ENCODE peak calls at places on chromosome 9, in seven cellular contexts. A is H1, B is GM12878, W is SK-N-SH, Q is HepG2, N is HCT116, C is K562. E is an unnamed sample.
A peak's percentile ranks its signal among the peaks of the same experiment; 100 is the strongest.

GRCh38 chr9:34636791-34637355 is 714 bp downstream of the SIGMAR1 start:
- DNase-seq in A (no peak), B (no peak), W (no peak), Q (no peak), N (no peak), C (no peak), E (no peak)

GRCh38 chr9:8733096-8733954 is 933.7 kb upstream of the DMAC1 start:
- DNase-seq in A (no peak), B (no peak), W (no peak), Q (no peak), N (no peak), C (no peak), E (peak; percentile 22)

GRCh38 chr9:28688172-28688571 is 1114.9 kb upstream of the C9orf72 start:
- DNase-seq in A (no peak), B (no peak), W (no peak), Q (no peak), N (no peak), C (no peak), E (no peak)

GRCh38 chr9:124110307-124110915 is 98.8 kb downstream of the LHX2 start:
- DNase-seq in A (peak; percentile 91), B (no peak), W (no peak), Q (peak; percentile 33), N (no peak), C (peak; percentile 66), E (peak; percentile 93)

GRCh38 chr9:121727295-121728028 is 76.0 kb downstream of the DAB2IP start:
- DNase-seq in A (no peak), B (no peak), W (no peak), Q (no peak), N (no peak), C (no peak), E (no peak)

GRCh38 chr9:132078369-132079356 is 1.0 kb downstream of the MED27 start:
- DNase-seq in A (no peak), B (no peak), W (peak; percentile 62), Q (no peak), N (no peak), C (peak; percentile 60), E (no peak)

GRCh38 chr9:4678679-4679267 is 596 bp upstream of the CDC37L1 start:
- DNase-seq in A (no peak), B (no peak), W (peak; percentile 28), Q (peak; percentile 41), N (no peak), C (no peak), E (peak; percentile 15)

GRCh38 chr9:137670391-137671195 is 51.8 kb downstream of the EHMT1 start:
- DNase-seq in A (peak; percentile 69), B (no peak), W (no peak), Q (peak; percentile 85), N (no peak), C (peak; percentile 80), E (peak; percentile 79)

GRCh38 chr9:137320555-137321384 is 18.7 kb upstream of the NRARP start:
- DNase-seq in A (peak; percentile 64), B (no peak), W (peak; percentile 42), Q (no peak), N (no peak), C (peak; percentile 9), E (no peak)

GRCh38 chr9:95157491-95158151 is 159.9 kb downstream of the FANCC start:
- DNase-seq in A (no peak), B (peak; percentile 40), W (peak; percentile 53), Q (peak; percentile 57), N (no peak), C (no peak), E (no peak)

GRCh38 chr9:16304301-16304700 is 566.2 kb downstream of the BNC2 start:
- DNase-seq in A (no peak), B (no peak), W (no peak), Q (no peak), N (no peak), C (no peak), E (no peak)

GRCh38 chr9:137972355-137972987 is 94.9 kb downstream of the CACNA1B start:
- DNase-seq in A (peak; percentile 38), B (no peak), W (peak; percentile 8), Q (no peak), N (no peak), C (no peak), E (no peak)

GRCh38 chr9:125635888-125636287 is 71.1 kb downstream of the MAPKAP1 start:
- DNase-seq in A (no peak), B (no peak), W (no peak), Q (peak; percentile 12), N (no peak), C (no peak), E (no peak)

GRCh38 chr9:110659891-110660541 is 8.6 kb upstream of the MUSK start:
- DNase-seq in A (no peak), B (no peak), W (peak; percentile 32), Q (no peak), N (no peak), C (no peak), E (no peak)

GRCh38 chr9:110650991-110651411 is 17.6 kb upstream of the MUSK start:
- DNase-seq in A (no peak), B (no peak), W (no peak), Q (no peak), N (no peak), C (no peak), E (no peak)

GRCh38 chr9:110650261-110650660 is 18.3 kb upstream of the MUSK start:
- DNase-seq in A (no peak), B (no peak), W (no peak), Q (no peak), N (no peak), C (no peak), E (no peak)

GRCh38 chr9:110655723-110656641 is 12.6 kb upstream of the MUSK start:
- DNase-seq in A (no peak), B (no peak), W (no peak), Q (no peak), N (no peak), C (no peak), E (no peak)
- TF ChIP-seq JUND in A (no peak), B (no peak), W (no peak), Q (no peak), N (no peak), C (no peak), E (no peak)

GRCh38 chr9:99167694-99168093 is 54.0 kb downstream of the ALG2 start:
- DNase-seq in A (no peak), B (no peak), W (no peak), Q (no peak), N (no peak), C (no peak), E (no peak)

GRCh38 chr9:99166149-99166548 is 55.6 kb downstream of the ALG2 start:
- DNase-seq in A (no peak), B (no peak), W (no peak), Q (no peak), N (no peak), C (no peak), E (no peak)

GRCh38 chr9:99158629-99159028 is 53.7 kb downstream of the TGFBR1 start:
- DNase-seq in A (no peak), B (no peak), W (no peak), Q (peak; percentile 38), N (no peak), C (no peak), E (peak; percentile 6)

GRCh38 chr9:99167120-99167519 is 54.6 kb downstream of the ALG2 start:
- DNase-seq in A (no peak), B (no peak), W (no peak), Q (no peak), N (no peak), C (peak; percentile 49), E (no peak)

DNA sequence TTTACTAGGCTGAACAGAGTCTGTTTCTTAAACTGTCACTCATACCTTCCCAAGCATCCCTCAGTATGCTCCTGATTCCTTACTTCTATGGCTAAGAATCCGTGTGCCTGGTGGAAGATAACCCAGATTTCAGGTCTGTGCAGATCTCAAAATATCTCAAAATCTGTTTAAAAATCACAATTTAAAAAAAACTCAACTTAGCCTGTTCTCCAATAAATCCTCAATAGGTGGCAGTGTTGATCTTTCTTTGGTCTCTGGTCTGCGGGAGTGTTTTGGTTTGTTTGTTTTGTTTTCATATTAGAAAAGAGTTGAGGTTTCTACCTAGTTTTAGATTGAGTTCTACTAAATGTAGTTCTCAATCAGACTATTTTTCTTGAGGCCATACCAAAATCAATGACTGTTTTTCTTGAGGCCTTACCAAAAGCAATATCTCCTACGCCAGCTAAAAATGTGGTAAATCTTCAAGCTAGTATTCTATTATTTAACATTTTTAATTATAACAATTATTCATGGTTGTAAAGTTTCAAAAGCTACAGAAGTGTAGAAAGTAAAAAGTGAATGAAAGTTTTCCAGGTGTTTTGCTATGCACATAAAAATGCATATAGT is 57.9 kb downstream of the TGFBR1 start:
- DNase-seq in A (no peak), B (no peak), W (peak; percentile 45), Q (peak; percentile 43), N (peak; percentile 22), C (peak; percentile 37), E (peak; percentile 40)
- TF ChIP-seq JUND in A (no peak), B (no peak), W (no peak), Q (no peak), N (no peak), C (no peak), E (no peak)

DNA sequence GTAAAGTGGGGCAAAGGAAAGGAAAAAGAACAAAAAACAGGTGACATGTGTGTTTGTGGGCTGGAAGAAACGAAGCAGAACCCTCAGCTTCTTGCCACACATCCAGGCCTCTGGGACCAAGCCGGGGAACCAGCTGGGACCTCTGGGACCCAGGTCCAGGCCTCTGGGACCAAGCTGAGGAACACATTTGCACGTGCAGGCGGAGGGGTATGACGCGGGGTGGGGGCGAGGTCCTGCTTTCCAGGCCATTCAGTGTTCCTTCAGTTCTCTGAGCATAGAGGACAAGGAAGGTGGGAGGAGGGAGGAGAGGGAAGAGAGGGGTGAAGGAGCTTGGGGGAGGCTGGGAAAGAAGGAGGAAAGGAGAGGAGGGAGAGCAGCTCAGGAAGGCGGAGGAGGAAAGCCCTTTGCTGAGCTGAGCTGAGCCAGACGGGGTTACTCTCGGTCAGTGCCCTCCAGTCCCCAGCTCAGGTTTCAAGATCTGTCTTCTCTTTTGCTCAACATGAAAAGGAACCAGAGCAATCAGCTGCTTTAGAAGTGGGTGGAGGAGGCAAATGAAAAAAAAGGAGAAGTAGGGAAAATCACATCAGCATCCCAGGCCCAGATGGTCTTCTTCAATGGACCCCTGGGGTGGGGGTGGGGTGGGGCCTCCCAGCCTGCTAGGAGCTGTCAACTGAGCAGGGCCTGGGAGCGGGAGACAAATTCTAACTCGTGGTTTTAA is 59.1 kb downstream of the ABCA1 start:
- DNase-seq in A (peak; percentile 54), B (no peak), W (peak; percentile 37), Q (no peak), N (no peak), C (peak; percentile 49), E (peak; percentile 50)
- TF ChIP-seq JUND in A (no peak), B (no peak), W (peak; percentile 8), Q (no peak), N (no peak), C (no peak), E (no peak)

GRCh38 chr9:98894766-98895165 is 48.9 kb upstream of the COL15A1 start:
- DNase-seq in A (no peak), B (no peak), W (no peak), Q (no peak), N (no peak), C (no peak), E (no peak)

GRCh38 chr9:98900725-98901124 is 43.0 kb upstream of the COL15A1 start:
- DNase-seq in A (no peak), B (no peak), W (no peak), Q (no peak), N (no peak), C (no peak), E (no peak)

GRCh38 chr9:98900244-98900643 is 43.5 kb upstream of the COL15A1 start:
- DNase-seq in A (no peak), B (no peak), W (no peak), Q (no peak), N (no peak), C (peak; percentile 28), E (no peak)

GRCh38 chr9:98899399-98900056 is 44.2 kb upstream of the COL15A1 start:
- DNase-seq in A (no peak), B (no peak), W (no peak), Q (no peak), N (no peak), C (no peak), E (no peak)

GRCh38 chr9:98897745-98898144 is 46.0 kb upstream of the COL15A1 start:
- DNase-seq in A (no peak), B (no peak), W (no peak), Q (no peak), N (no peak), C (no peak), E (no peak)
- TF ChIP-seq JUND in A (no peak), B (no peak), W (no peak), Q (no peak), N (no peak), C (no peak), E (no peak)

E was measured in T47D.